ENCODE peak calls at places on chromosomes 7 and 10, in six cellular contexts. One of them, this sample, is unnamed.

GRCh38 chr10:44033008-44033407 is 351.9 kb downstream of the CXCL12 start:
- DNase-seq in Panc1: no peak
- DNase-seq in GM12865: no peak
- DNase-seq in epithelial cell of esophagus: no peak
- DNase-seq in adrenal gland: no peak
- DNase-seq in mammary epithelial cell: no peak
- DNase-seq in this sample: no peak

GRCh38 chr7:94632338-94633024 is 23.5 kb downstream of the SGCE start:
- DNase-seq in epithelial cell of esophagus: peak
- DNase-seq in mammary epithelial cell: peak
- DNase-seq in adrenal gland: no peak
- DNase-seq in Panc1: no peak
- DNase-seq in GM12865: peak
- DNase-seq in this sample: no peak

GRCh38 chr7:76260171-76260703 is 42.2 kb upstream of the HSPB1 start:
- DNase-seq in mammary epithelial cell: no peak
- DNase-seq in Panc1: no peak
- DNase-seq in adrenal gland: peak
- DNase-seq in epithelial cell of esophagus: peak
- DNase-seq in GM12865: peak
- DNase-seq in this sample: no peak

GRCh38 chr7:7181519-7182155 is 707 bp upstream of the C1GALT1 start:
- DNase-seq in mammary epithelial cell: no peak
- DNase-seq in GM12865: peak
- DNase-seq in Panc1: peak
- DNase-seq in adrenal gland: peak
- DNase-seq in epithelial cell of esophagus: peak
- DNase-seq in this sample: peak

GRCh38 chr7:157909370-157909769 is 572.6 kb downstream of the DNAJB6 start:
- DNase-seq in Panc1: no peak
- DNase-seq in epithelial cell of esophagus: no peak
- DNase-seq in GM12865: no peak
- DNase-seq in adrenal gland: no peak
- DNase-seq in mammary epithelial cell: no peak
- DNase-seq in this sample: no peak

GRCh38 chr10:102781921-102782542 is 38.3 kb downstream of the WBP1L start:
- DNase-seq in GM12865: no peak
- DNase-seq in epithelial cell of esophagus: peak
- DNase-seq in mammary epithelial cell: peak
- DNase-seq in adrenal gland: no peak
- DNase-seq in Panc1: no peak
- DNase-seq in this sample: no peak

GRCh38 chr10:557792-558328 is 131.6 kb downstream of the DIP2C start:
- DNase-seq in Panc1: no peak
- DNase-seq in GM12865: no peak
- DNase-seq in mammary epithelial cell: no peak
- DNase-seq in epithelial cell of esophagus: no peak
- DNase-seq in adrenal gland: no peak
- DNase-seq in this sample: no peak

GRCh38 chr10:73368238-73368637 is 9.6 kb upstream of the CFAP70 start:
- DNase-seq in Panc1: no peak
- DNase-seq in adrenal gland: no peak
- DNase-seq in mammary epithelial cell: peak
- DNase-seq in GM12865: peak
- DNase-seq in epithelial cell of esophagus: no peak
- DNase-seq in this sample: no peak

GRCh38 chr7:96143495-96144259 is 178.2 kb downstream of the SLC25A13 start:
- DNase-seq in epithelial cell of esophagus: no peak
- DNase-seq in GM12865: no peak
- DNase-seq in adrenal gland: no peak
- DNase-seq in Panc1: no peak
- DNase-seq in mammary epithelial cell: no peak
- DNase-seq in this sample: no peak

GRCh38 chr10:125008689-125009579 is 67.0 kb downstream of the ZRANB1 start:
- DNase-seq in GM12865: no peak
- DNase-seq in Panc1: no peak
- DNase-seq in adrenal gland: no peak
- DNase-seq in epithelial cell of esophagus: peak
- DNase-seq in mammary epithelial cell: no peak
- DNase-seq in this sample: peak

GRCh38 chr7:22241805-22242390 is 115.1 kb downstream of the RAPGEF5 start:
- DNase-seq in GM12865: no peak
- DNase-seq in mammary epithelial cell: no peak
- DNase-seq in Panc1: no peak
- DNase-seq in epithelial cell of esophagus: no peak
- DNase-seq in adrenal gland: no peak
- DNase-seq in this sample: no peak

DNA sequence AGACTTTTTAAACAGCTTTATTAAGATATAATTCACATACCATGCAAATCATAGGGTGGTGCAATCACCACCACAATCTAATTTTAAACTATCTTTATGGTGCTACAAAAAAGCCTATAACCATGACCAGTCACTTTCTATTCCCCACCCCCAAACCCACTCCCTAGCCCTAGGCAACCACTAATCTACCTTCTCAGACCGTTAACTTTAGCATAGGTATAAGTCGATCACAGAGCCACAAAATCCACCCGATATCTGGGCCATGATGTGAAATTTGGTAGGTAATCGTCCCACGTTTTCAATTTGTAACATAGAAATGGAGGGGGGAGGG is 513 bp upstream of the POM121 start:
- DNase-seq in epithelial cell of esophagus: peak
- DNase-seq in Panc1: no peak
- DNase-seq in mammary epithelial cell: no peak
- DNase-seq in GM12865: no peak
- DNase-seq in adrenal gland: no peak
- DNase-seq in this sample: no peak
- H3K4me3 ChIP-seq in epithelial cell of esophagus: peak
- H3K4me3 ChIP-seq in Panc1: peak
- H3K4me3 ChIP-seq in mammary epithelial cell: peak
- H3K4me3 ChIP-seq in GM12865: peak
- H3K4me3 ChIP-seq in adrenal gland: peak
- H3K4me3 ChIP-seq in this sample: peak

GRCh38 chr7:27971171-27971570 is 209.4 kb downstream of the JAZF1 start:
- DNase-seq in epithelial cell of esophagus: no peak
- DNase-seq in GM12865: peak
- DNase-seq in adrenal gland: no peak
- DNase-seq in Panc1: no peak
- DNase-seq in mammary epithelial cell: no peak
- DNase-seq in this sample: no peak
- H3K4me3 ChIP-seq in epithelial cell of esophagus: no peak
- H3K4me3 ChIP-seq in GM12865: no peak
- H3K4me3 ChIP-seq in adrenal gland: no peak
- H3K4me3 ChIP-seq in Panc1: no peak
- H3K4me3 ChIP-seq in mammary epithelial cell: no peak
- H3K4me3 ChIP-seq in this sample: no peak

GRCh38 chr10:128380946-128381345 is 254.7 kb upstream of the MKI67 start:
- DNase-seq in adrenal gland: no peak
- DNase-seq in GM12865: no peak
- DNase-seq in Panc1: no peak
- DNase-seq in mammary epithelial cell: no peak
- DNase-seq in epithelial cell of esophagus: no peak
- DNase-seq in this sample: no peak
- H3K4me3 ChIP-seq in adrenal gland: no peak
- H3K4me3 ChIP-seq in GM12865: no peak
- H3K4me3 ChIP-seq in Panc1: no peak
- H3K4me3 ChIP-seq in mammary epithelial cell: no peak
- H3K4me3 ChIP-seq in epithelial cell of esophagus: no peak
- H3K4me3 ChIP-seq in this sample: no peak

DNA sequence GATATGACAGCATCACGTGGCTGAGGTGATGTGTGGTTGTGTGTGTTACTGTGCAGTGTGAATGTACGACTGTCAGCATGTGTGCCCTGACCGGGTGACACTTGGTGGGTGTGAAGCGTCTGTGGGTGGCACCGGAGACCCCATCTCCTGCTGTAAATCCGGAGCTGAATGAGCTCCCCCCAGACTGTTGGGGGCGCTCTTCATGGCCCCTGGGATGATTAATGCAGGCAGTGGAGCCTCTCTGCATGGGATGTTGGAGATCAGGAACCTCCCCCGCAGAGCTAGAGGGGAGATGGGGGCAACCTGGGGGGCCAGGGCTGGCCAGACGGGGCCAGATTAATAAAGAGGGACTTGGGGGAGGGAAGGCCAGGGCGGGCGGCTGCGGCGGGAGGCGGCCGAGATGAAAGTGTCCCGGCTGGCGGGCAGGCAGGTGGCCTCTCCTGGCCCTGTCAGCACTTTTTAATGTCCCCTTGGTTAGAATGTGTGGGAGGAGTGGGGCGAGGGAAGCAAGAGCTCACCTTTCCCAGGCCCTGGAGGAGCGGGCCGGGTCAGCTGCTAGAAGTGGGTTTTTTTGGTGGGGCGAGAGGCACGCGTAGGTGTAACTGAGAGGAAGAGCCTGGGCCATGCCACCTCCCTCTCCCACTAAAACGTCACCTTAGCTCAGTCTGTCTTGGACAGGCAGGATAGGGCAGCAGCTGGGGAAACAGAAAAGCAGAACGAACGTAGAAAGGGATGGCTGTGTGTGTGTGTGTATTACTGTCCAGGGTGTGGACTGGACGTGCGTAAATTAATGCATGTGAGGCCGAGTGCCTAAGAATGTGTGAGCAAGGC is 34.2 kb downstream of the HIF1AN start:
- DNase-seq in mammary epithelial cell: no peak
- DNase-seq in epithelial cell of esophagus: no peak
- DNase-seq in adrenal gland: no peak
- DNase-seq in Panc1: no peak
- DNase-seq in GM12865: no peak
- DNase-seq in this sample: no peak
- H3K4me3 ChIP-seq in mammary epithelial cell: no peak
- H3K4me3 ChIP-seq in epithelial cell of esophagus: no peak
- H3K4me3 ChIP-seq in adrenal gland: no peak
- H3K4me3 ChIP-seq in Panc1: no peak
- H3K4me3 ChIP-seq in GM12865: no peak
- H3K4me3 ChIP-seq in this sample: no peak

GRCh38 chr7:142432386-142432785 is 174.5 kb upstream of the PRSS58 start:
- DNase-seq in epithelial cell of esophagus: no peak
- DNase-seq in mammary epithelial cell: no peak
- DNase-seq in Panc1: no peak
- DNase-seq in adrenal gland: no peak
- DNase-seq in GM12865: no peak
- DNase-seq in this sample: no peak

GRCh38 chr7:142438235-142438922 is 180.5 kb upstream of the PRSS58 start:
- DNase-seq in Panc1: no peak
- DNase-seq in GM12865: peak
- DNase-seq in mammary epithelial cell: peak
- DNase-seq in epithelial cell of esophagus: peak
- DNase-seq in adrenal gland: peak
- DNase-seq in this sample: peak

GRCh38 chr7:142436601-142437000 is 178.7 kb upstream of the PRSS58 start:
- DNase-seq in mammary epithelial cell: no peak
- DNase-seq in adrenal gland: no peak
- DNase-seq in Panc1: no peak
- DNase-seq in epithelial cell of esophagus: no peak
- DNase-seq in GM12865: no peak
- DNase-seq in this sample: no peak

GRCh38 chr7:142431491-142431890 is 173.6 kb upstream of the PRSS58 start:
- DNase-seq in adrenal gland: no peak
- DNase-seq in GM12865: no peak
- DNase-seq in epithelial cell of esophagus: no peak
- DNase-seq in Panc1: no peak
- DNase-seq in mammary epithelial cell: no peak
- DNase-seq in this sample: no peak

GRCh38 chr7:142434666-142435174 is 176.9 kb upstream of the PRSS58 start:
- DNase-seq in Panc1: no peak
- DNase-seq in mammary epithelial cell: no peak
- DNase-seq in epithelial cell of esophagus: no peak
- DNase-seq in adrenal gland: no peak
- DNase-seq in GM12865: no peak
- DNase-seq in this sample: no peak
- H3K4me3 ChIP-seq in Panc1: no peak
- H3K4me3 ChIP-seq in mammary epithelial cell: no peak
- H3K4me3 ChIP-seq in epithelial cell of esophagus: no peak
- H3K4me3 ChIP-seq in adrenal gland: no peak
- H3K4me3 ChIP-seq in GM12865: no peak
- H3K4me3 ChIP-seq in this sample: no peak

DNA sequence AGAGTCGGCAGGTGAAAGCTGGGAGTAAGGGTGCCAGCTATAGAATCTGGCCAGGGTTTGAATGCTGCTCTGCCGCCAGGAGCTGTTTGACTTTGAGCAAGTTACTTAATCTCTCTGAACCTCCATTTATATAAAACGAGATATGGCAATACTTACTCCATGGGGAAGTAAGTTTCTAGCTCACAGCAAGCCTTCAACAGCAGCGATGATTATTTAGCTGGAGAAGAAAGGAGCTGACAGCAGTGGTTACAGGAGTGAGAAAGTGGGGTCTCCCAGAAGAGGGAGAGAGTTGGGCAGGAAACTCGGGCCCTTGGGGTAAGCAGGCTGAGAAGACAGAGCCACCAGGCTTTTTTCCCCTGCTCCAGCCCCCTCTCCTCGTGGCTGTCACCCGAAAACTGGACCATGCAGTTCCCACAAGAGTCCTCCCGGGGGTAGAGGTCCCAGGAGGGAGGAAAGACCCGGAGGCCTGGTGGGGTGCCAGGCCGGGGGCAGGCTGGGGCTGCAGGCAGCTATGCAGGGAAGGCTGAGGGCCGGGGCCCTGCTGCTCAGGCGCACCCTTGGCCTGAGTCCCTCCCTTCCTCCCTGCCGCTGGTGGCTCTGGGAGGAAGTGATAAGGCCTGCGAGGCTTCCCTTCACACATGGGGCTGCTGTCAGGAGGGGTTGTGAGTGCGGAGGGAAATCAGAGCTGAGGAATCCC is 3.5 kb downstream of the NOS3 start:
- DNase-seq in adrenal gland: no peak
- DNase-seq in mammary epithelial cell: no peak
- DNase-seq in Panc1: no peak
- DNase-seq in GM12865: no peak
- DNase-seq in epithelial cell of esophagus: no peak
- DNase-seq in this sample: no peak
- H3K4me3 ChIP-seq in adrenal gland: no peak
- H3K4me3 ChIP-seq in mammary epithelial cell: no peak
- H3K4me3 ChIP-seq in Panc1: no peak
- H3K4me3 ChIP-seq in GM12865: no peak
- H3K4me3 ChIP-seq in epithelial cell of esophagus: no peak
- H3K4me3 ChIP-seq in this sample: no peak

DNA sequence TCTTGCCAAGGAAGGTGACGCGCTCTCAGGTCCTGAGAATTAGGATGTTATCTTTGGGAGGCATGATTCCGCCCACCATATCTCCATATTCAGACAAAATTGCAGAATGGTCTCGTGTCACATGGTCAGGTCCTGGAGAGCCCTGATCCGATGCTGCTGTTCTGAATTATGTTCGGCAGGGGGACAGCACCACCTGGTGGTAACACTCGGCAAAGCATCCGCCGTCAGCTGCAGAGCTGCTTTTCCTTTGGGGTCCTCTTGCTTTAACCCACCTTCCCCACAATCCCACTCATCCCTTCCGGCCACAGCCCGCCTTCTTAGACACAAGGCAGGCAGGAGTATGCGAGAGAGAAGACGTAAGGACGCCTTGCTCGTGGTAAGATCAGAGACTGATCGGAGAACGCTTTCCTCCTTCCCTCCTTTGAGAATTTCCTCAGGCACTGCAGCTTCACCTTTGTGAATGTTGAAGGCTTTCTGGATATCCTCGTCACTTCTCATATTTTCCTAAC is 327.8 kb upstream of the C7orf33 start:
- DNase-seq in adrenal gland: peak
- DNase-seq in GM12865: peak
- DNase-seq in epithelial cell of esophagus: peak
- DNase-seq in mammary epithelial cell: peak
- DNase-seq in Panc1: peak
- DNase-seq in this sample: peak
- H3K4me3 ChIP-seq in adrenal gland: no peak
- H3K4me3 ChIP-seq in GM12865: no peak
- H3K4me3 ChIP-seq in epithelial cell of esophagus: no peak
- H3K4me3 ChIP-seq in mammary epithelial cell: no peak
- H3K4me3 ChIP-seq in Panc1: peak
- H3K4me3 ChIP-seq in this sample: peak